ENCODE peak calls at places on chromosome 3, in eight cellular contexts. F is right lobe of liver, Y is heart left ventricle, A is transverse colon, K is A549, R is GM12891, D is stomach, P is gastrocnemius medialis. T is an unnamed sample.

GRCh38 chr3:195010551-195011100 is 260.3 kb downstream of the XXYLT1 start:
- DNase-seq in A (no peak), P (no peak), D (peak), Y (no peak), R (no peak), F (no peak), K (no peak), T (no peak)

GRCh38 chr3:58281069-58281468 is 25.0 kb upstream of the RPP14 start:
- DNase-seq in D (no peak), P (no peak), F (no peak), Y (no peak), R (no peak), A (no peak), K (no peak), T (no peak)

GRCh38 chr3:140505256-140505655 is 172.6 kb upstream of the TRIM42 start:
- DNase-seq in A (no peak), Y (no peak), F (no peak), K (no peak), R (no peak), D (no peak), P (no peak), T (no peak)

GRCh38 chr3:146953523-146954125 is 348.5 kb upstream of the PLSCR5 start:
- DNase-seq in P (no peak), R (no peak), F (no peak), A (no peak), Y (no peak), D (no peak), K (no peak), T (no peak)

GRCh38 chr3:190575441-190576190 is 61.7 kb downstream of the IL1RAP start:
- DNase-seq in F (no peak), R (no peak), K (no peak), A (no peak), P (no peak), D (no peak), Y (no peak), T (no peak)

GRCh38 chr3:36319683-36320082 is 60.6 kb upstream of the STAC start:
- DNase-seq in Y (no peak), P (no peak), R (no peak), K (no peak), F (no peak), A (no peak), D (no peak), T (no peak)

GRCh38 chr3:53885239-53885638 is 3.3 kb upstream of the ACTR8 start:
- DNase-seq in R (no peak), Y (no peak), A (no peak), D (no peak), K (no peak), P (no peak), F (no peak), T (no peak)

GRCh38 chr3:171461087-171461917 is 1.1 kb upstream of the TNIK start:
- DNase-seq in A (peak), F (no peak), Y (no peak), D (no peak), R (no peak), K (peak), P (peak), T (peak)

GRCh38 chr3:59253523-59253922 is 203.7 kb upstream of the CFAP20DC start:
- DNase-seq in R (no peak), F (no peak), D (no peak), K (no peak), P (no peak), Y (no peak), A (no peak), T (no peak)

GRCh38 chr3:188153498-188153948 is 434 bp upstream of the LPP start:
- DNase-seq in F (peak), D (peak), K (peak), P (peak), Y (peak), R (peak), A (peak), T (no peak)

GRCh38 chr3:124387008-124387407 is 343.2 kb upstream of the UMPS start:
- DNase-seq in K (no peak), F (no peak), D (no peak), A (no peak), R (no peak), P (no peak), Y (no peak), T (no peak)

GRCh38 chr3:47007001-47007400 is 27.5 kb downstream of the NBEAL2 start:
- DNase-seq in P (no peak), A (no peak), Y (no peak), F (no peak), R (no peak), K (no peak), D (no peak), T (peak)

GRCh38 chr3:129316121-129317013 is 37.7 kb downstream of the HMCES start:
- DNase-seq in K (peak), Y (peak), F (peak), D (peak), P (peak), A (peak), R (peak), T (peak)

GRCh38 chr3:185726254-185726967 is 98.4 kb downstream of the IGF2BP2 start:
- DNase-seq in D (no peak), F (no peak), Y (no peak), K (no peak), R (no peak), A (no peak), P (no peak), T (no peak)

GRCh38 chr3:140758791-140759444 is 81.1 kb downstream of the TRIM42 start:
- DNase-seq in A (no peak), R (no peak), D (no peak), Y (no peak), F (no peak), K (no peak), P (no peak), T (no peak)

GRCh38 chr3:149688122-149688757 is 30.4 kb upstream of the WWTR1 start:
- DNase-seq in F (no peak), K (no peak), A (no peak), Y (no peak), P (no peak), R (no peak), D (peak), T (no peak)

GRCh38 chr3:34296779-34297178 is 498.3 kb downstream of the PDCD6IP start:
- DNase-seq in K (no peak), D (no peak), F (no peak), P (no peak), R (no peak), Y (no peak), A (no peak), T (no peak)

GRCh38 chr3:23650371-23651140 is 155.2 kb upstream of the UBE2E1 start:
- DNase-seq in R (no peak), D (no peak), A (no peak), K (peak), Y (no peak), F (no peak), P (peak), T (no peak)

GRCh38 chr3:9690451-9691450 is 12.9 kb upstream of the CPNE9 start:
- DNase-seq in K (no peak), D (no peak), R (peak), F (no peak), A (no peak), Y (no peak), P (no peak), T (no peak)

GRCh38 chr3:15756505-15756904 is 41.3 kb downstream of the ANKRD28 start:
- DNase-seq in R (no peak), K (no peak), A (no peak), P (no peak), D (no peak), Y (no peak), F (no peak), T (no peak)
- TF ChIP-seq POLR2A in R (no peak), K (no peak), A (no peak), P (no peak), D (no peak), Y (no peak), F (no peak), T (no peak)

GRCh38 chr3:183338520-183338919 is 85.5 kb downstream of the B3GNT5 start:
- DNase-seq in P (no peak), D (no peak), Y (no peak), F (no peak), R (no peak), K (no peak), A (no peak), T (no peak)
- TF ChIP-seq POLR2A in P (no peak), D (no peak), Y (no peak), F (no peak), R (no peak), K (no peak), A (no peak), T (no peak)

DNA sequence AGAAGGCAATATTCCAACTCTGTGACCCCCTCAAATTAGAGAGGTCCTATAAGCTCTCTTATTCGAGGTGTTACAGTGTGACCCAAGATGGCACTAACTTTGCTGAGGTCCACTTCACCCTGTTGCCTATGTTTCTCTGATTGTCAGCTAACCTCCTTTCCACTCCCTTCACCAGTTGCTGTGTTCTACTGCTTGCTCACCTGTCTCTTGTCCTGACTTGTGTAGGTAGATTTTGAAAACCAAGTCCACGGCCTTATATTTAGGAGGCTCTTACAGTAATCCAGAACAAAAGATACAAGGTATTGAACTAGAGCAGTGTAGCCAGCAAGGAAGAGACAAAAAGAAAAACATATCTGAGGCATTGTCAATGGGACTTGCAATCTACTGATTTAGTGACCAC is 20.1 kb upstream of the GSK3B start:
- DNase-seq in D (no peak), K (no peak), Y (no peak), A (no peak), R (no peak), F (no peak), P (no peak), T (no peak)
- TF ChIP-seq POLR2A in D (no peak), K (no peak), Y (no peak), A (no peak), R (no peak), F (no peak), P (no peak), T (no peak)

DNA sequence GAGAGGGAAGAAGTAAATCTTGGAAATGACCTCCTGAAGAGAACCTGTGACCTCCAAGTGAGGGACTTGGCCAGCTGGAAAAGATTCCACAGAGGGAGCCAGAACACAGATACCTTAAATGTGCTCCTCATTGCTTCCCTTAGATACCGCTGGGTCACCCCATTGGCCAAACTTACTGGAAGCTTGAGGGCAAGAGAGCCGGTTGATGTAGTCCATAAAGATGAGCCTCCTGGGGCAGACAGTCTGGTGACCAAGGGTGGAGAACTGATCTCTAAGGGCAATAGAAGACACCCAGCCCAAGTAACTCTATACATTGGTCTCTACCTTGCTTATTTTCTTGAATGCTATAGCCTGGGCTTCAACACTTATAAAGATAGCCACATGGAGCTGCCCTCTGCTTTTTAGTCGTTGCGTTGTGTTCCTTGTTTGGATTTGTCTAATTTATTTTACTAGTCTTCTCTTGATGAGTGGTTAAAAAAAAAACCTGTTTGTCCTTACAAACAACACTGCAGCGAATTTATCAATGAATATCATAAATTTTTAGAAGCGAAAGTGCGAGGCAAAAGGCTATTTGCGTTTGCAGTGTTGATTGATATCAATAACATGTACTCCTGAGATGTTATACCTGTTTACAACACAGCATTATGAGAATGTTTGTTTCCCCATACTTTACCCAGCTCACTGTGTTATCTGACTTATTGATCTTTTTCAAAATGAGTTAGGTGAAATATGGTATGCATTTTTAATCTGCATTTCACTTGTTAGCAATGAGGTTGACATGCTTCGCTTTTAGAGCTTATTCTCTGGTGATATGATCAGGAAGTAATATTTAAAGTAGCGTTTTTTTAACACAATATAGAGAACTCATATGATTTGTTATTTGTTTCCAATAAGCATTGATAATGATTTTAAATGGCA is 31.2 kb downstream of the TGFBR2 start:
- DNase-seq in F (no peak), P (no peak), D (no peak), K (no peak), Y (no peak), A (no peak), R (no peak), T (no peak)
- TF ChIP-seq POLR2A in F (no peak), P (no peak), D (no peak), K (no peak), Y (no peak), A (no peak), R (no peak), T (no peak)